ENCODE peak calls at places on chromosomes 12 and 14, in eight cellular contexts. One of them, this sample, is unnamed. For H3K9me3, the result is how much of the 10 kb centered on the place peaks cover.

GRCh38 chr14:75279153-75279738 is 618 bp downstream of the FOS start:
- DNase-seq in body of pancreas: peak
- DNase-seq in left lung: peak
- DNase-seq in GM23248: peak
- DNase-seq in pancreas: peak
- DNase-seq in OCI-LY7: no peak
- DNase-seq in A549: peak
- DNase-seq in trophoblast cell: no peak
- DNase-seq in this sample: no peak

GRCh38 chr14:66982247-66982646 is 207.0 kb upstream of the GARIN2 start:
- DNase-seq in body of pancreas: no peak
- DNase-seq in left lung: no peak
- DNase-seq in GM23248: no peak
- DNase-seq in pancreas: no peak
- DNase-seq in OCI-LY7: no peak
- DNase-seq in A549: no peak
- DNase-seq in trophoblast cell: no peak
- DNase-seq in this sample: no peak

GRCh38 chr12:32397703-32398102 is 1.7 kb upstream of the FGD4 start:
- DNase-seq in body of pancreas: no peak
- DNase-seq in left lung: no peak
- DNase-seq in GM23248: no peak
- DNase-seq in pancreas: no peak
- DNase-seq in OCI-LY7: no peak
- DNase-seq in A549: no peak
- DNase-seq in trophoblast cell: no peak
- DNase-seq in this sample: no peak

GRCh38 chr12:6084261-6084968 is 40.1 kb downstream of the VWF start:
- DNase-seq in body of pancreas: no peak
- DNase-seq in left lung: no peak
- DNase-seq in GM23248: peak
- DNase-seq in pancreas: no peak
- DNase-seq in OCI-LY7: no peak
- DNase-seq in A549: peak
- DNase-seq in trophoblast cell: peak
- DNase-seq in this sample: no peak

GRCh38 chr12:2692156-2692555 is 102.6 kb upstream of the FKBP4 start:
- DNase-seq in body of pancreas: no peak
- DNase-seq in left lung: no peak
- DNase-seq in GM23248: no peak
- DNase-seq in pancreas: no peak
- DNase-seq in OCI-LY7: no peak
- DNase-seq in A549: no peak
- DNase-seq in trophoblast cell: no peak
- DNase-seq in this sample: no peak

GRCh38 chr14:76666746-76667145 is 94.5 kb upstream of the VASH1 start:
- DNase-seq in body of pancreas: no peak
- DNase-seq in left lung: no peak
- DNase-seq in GM23248: no peak
- DNase-seq in pancreas: no peak
- DNase-seq in OCI-LY7: no peak
- DNase-seq in A549: no peak
- DNase-seq in trophoblast cell: peak
- DNase-seq in this sample: no peak

GRCh38 chr12:96143827-96144226 is 50.3 kb upstream of the ELK3 start:
- DNase-seq in body of pancreas: no peak
- DNase-seq in left lung: no peak
- DNase-seq in GM23248: no peak
- DNase-seq in pancreas: no peak
- DNase-seq in OCI-LY7: no peak
- DNase-seq in A549: no peak
- DNase-seq in trophoblast cell: no peak
- DNase-seq in this sample: no peak

GRCh38 chr12:113980537-113981337 is 14.6 kb upstream of the RBM19 start:
- DNase-seq in body of pancreas: peak
- DNase-seq in left lung: no peak
- DNase-seq in GM23248: peak
- DNase-seq in pancreas: no peak
- DNase-seq in OCI-LY7: peak
- DNase-seq in A549: peak
- DNase-seq in trophoblast cell: peak
- DNase-seq in this sample: no peak

GRCh38 chr12:11540615-11541014 is 108.9 kb upstream of the ETV6 start:
- DNase-seq in body of pancreas: no peak
- DNase-seq in left lung: no peak
- DNase-seq in GM23248: no peak
- DNase-seq in pancreas: no peak
- DNase-seq in OCI-LY7: no peak
- DNase-seq in A549: no peak
- DNase-seq in trophoblast cell: no peak
- DNase-seq in this sample: no peak

GRCh38 chr12:93582351-93582750 is 9.9 kb downstream of the SOCS2 start:
- DNase-seq in body of pancreas: no peak
- DNase-seq in left lung: no peak
- DNase-seq in GM23248: no peak
- DNase-seq in pancreas: no peak
- DNase-seq in OCI-LY7: no peak
- DNase-seq in A549: no peak
- DNase-seq in trophoblast cell: no peak
- DNase-seq in this sample: no peak

GRCh38 chr12:12487490-12487889 is 75.2 kb downstream of the DUSP16 start:
- DNase-seq in body of pancreas: no peak
- DNase-seq in left lung: no peak
- DNase-seq in GM23248: no peak
- DNase-seq in pancreas: no peak
- DNase-seq in OCI-LY7: no peak
- DNase-seq in A549: no peak
- DNase-seq in trophoblast cell: no peak
- DNase-seq in this sample: no peak

GRCh38 chr12:53756300-53757094 is 4.7 kb upstream of the CISTR start:
- DNase-seq in body of pancreas: no peak
- DNase-seq in left lung: no peak
- DNase-seq in GM23248: no peak
- DNase-seq in pancreas: no peak
- DNase-seq in OCI-LY7: peak
- DNase-seq in A549: no peak
- DNase-seq in trophoblast cell: no peak
- DNase-seq in this sample: no peak

GRCh38 chr12:114933428-114934160 is 249.6 kb upstream of the TBX3 start:
- DNase-seq in body of pancreas: no peak
- DNase-seq in left lung: no peak
- DNase-seq in GM23248: peak
- DNase-seq in pancreas: no peak
- DNase-seq in OCI-LY7: no peak
- DNase-seq in A549: peak
- DNase-seq in trophoblast cell: peak
- DNase-seq in this sample: peak

GRCh38 chr12:66756631-66757030 is 77.8 kb upstream of the GRIP1 start:
- DNase-seq in body of pancreas: no peak
- DNase-seq in left lung: no peak
- DNase-seq in GM23248: no peak
- DNase-seq in pancreas: no peak
- DNase-seq in OCI-LY7: no peak
- DNase-seq in A549: no peak
- DNase-seq in trophoblast cell: no peak
- DNase-seq in this sample: no peak

GRCh38 chr14:92693998-92694780 is 54.2 kb downstream of the LGMN start:
- DNase-seq in body of pancreas: no peak
- DNase-seq in left lung: no peak
- DNase-seq in GM23248: peak
- DNase-seq in pancreas: no peak
- DNase-seq in OCI-LY7: no peak
- DNase-seq in A549: peak
- DNase-seq in trophoblast cell: peak
- DNase-seq in this sample: peak

GRCh38 chr12:133130808-133131128 is 341 bp downstream of the ZNF10 start:
- DNase-seq in body of pancreas: peak
- DNase-seq in left lung: peak
- DNase-seq in GM23248: peak
- DNase-seq in pancreas: peak
- DNase-seq in OCI-LY7: no peak
- DNase-seq in A549: no peak
- DNase-seq in trophoblast cell: no peak
- DNase-seq in this sample: no peak

GRCh38 chr12:133130038-133130807 is at the start of the genes ZNF10 and ZNF891:
- DNase-seq in body of pancreas: peak
- DNase-seq in left lung: peak
- DNase-seq in GM23248: peak
- DNase-seq in pancreas: peak
- DNase-seq in OCI-LY7: peak
- DNase-seq in A549: peak
- DNase-seq in trophoblast cell: peak
- DNase-seq in this sample: peak

DNA sequence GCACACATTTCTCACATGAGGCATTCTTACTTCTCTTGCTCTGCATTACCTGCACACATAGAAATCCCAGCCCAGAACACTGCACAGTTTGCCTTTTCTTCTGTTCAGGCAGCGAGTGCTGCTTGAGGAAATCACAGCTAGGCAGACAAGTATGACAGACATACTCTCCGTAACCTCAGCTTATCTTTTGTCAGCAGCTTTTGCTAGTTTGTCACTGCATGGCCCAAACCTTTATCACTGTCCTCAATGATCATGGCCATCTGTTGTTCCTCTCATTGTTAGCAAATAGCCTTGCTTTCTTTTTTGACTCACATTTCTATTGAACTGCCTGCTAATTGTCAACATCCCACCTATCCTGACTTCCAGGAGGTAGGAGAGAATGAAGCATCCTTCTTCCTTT is 5.3 kb downstream of the ZNF10 start:
- DNase-seq in body of pancreas: no peak
- DNase-seq in left lung: no peak
- DNase-seq in GM23248: no peak
- DNase-seq in pancreas: no peak
- DNase-seq in OCI-LY7: no peak
- DNase-seq in A549: no peak
- DNase-seq in trophoblast cell: no peak
- DNase-seq in this sample: no peak
- H3K9me3 ChIP-seq in body of pancreas: half or more
- H3K9me3 ChIP-seq in left lung: under half
- H3K9me3 ChIP-seq in GM23248: under half
- H3K9me3 ChIP-seq in pancreas: under half
- H3K9me3 ChIP-seq in OCI-LY7: under half
- H3K9me3 ChIP-seq in A549: half or more
- H3K9me3 ChIP-seq in trophoblast cell: under half
- H3K9me3 ChIP-seq in this sample: under half

DNA sequence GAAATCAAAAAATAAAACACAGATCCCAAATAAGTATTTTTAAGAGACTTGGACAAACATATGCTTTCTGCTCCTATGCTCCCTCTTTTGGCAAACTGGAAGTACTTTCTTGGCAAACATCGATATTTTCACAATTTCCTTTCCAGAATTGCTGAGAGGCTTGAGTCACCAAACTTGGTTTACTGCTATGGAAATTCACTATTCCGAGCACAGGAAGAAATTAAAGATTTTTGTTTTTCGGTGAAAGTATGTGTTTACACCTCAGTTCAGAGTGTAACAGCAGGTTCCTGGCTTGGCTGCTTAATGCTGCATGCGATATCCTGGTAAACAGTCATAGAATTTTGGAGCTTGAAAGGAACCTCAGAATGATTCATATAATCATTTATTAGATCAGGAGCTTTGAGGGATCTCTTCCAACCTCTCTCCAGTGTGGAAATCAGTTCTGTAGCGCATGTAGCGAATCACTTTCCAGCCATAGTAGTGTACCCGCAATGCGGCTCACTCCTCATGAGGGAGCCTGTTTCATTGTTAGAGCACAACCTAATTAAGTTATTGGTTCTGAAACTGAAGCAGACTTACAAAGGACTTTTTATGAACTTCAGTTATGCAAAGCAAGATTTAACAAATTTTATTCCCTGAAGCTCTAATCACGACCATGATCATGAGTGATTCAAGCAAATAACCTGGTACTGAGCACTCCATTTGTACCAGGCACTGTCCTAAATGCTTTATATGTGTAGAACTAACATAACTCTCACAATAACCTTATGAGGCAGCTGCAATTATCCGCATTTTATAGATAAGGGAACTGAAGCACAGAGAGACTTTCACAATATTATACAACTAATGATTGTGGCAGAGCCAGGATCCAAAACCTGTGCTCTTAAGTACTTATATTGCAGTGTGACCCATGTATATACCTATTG is 56.4 kb upstream of the ATP2A2 start:
- DNase-seq in body of pancreas: peak
- DNase-seq in left lung: no peak
- DNase-seq in GM23248: peak
- DNase-seq in pancreas: no peak
- DNase-seq in OCI-LY7: no peak
- DNase-seq in A549: peak
- DNase-seq in trophoblast cell: no peak
- DNase-seq in this sample: no peak
- H3K4me3 ChIP-seq in body of pancreas: no peak
- H3K4me3 ChIP-seq in left lung: no peak
- H3K4me3 ChIP-seq in GM23248: peak
- H3K4me3 ChIP-seq in pancreas: peak
- H3K4me3 ChIP-seq in OCI-LY7: no peak
- H3K4me3 ChIP-seq in A549: peak
- H3K4me3 ChIP-seq in trophoblast cell: no peak
- H3K4me3 ChIP-seq in this sample: no peak

DNA sequence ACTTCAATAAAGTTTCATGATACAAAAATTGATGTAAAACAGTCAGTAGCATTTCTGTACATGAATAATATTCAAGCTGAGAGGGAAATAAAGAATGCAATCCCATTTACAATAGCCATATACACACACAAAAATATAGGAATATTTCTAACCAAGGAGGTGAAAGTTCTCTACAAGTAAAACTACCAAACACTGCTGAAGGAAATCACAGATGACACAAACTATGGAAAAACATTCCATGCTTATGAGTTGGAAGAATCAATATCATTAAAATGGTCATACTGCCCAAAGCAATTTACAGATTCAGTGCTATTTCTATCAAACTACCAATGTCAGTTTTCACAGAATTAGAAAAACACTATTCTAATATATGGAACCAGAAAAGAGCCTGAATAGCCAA is 272.3 kb downstream of the TMTC2 start:
- DNase-seq in body of pancreas: no peak
- DNase-seq in left lung: no peak
- DNase-seq in GM23248: no peak
- DNase-seq in pancreas: no peak
- DNase-seq in OCI-LY7: no peak
- DNase-seq in A549: no peak
- DNase-seq in trophoblast cell: no peak
- DNase-seq in this sample: no peak
- H3K27ac ChIP-seq in body of pancreas: no peak
- H3K27ac ChIP-seq in left lung: no peak
- H3K27ac ChIP-seq in GM23248: no peak
- H3K27ac ChIP-seq in pancreas: no peak
- H3K27ac ChIP-seq in OCI-LY7: no peak
- H3K27ac ChIP-seq in A549: no peak
- H3K27ac ChIP-seq in trophoblast cell: no peak
- H3K27ac ChIP-seq in this sample: no peak

DNA sequence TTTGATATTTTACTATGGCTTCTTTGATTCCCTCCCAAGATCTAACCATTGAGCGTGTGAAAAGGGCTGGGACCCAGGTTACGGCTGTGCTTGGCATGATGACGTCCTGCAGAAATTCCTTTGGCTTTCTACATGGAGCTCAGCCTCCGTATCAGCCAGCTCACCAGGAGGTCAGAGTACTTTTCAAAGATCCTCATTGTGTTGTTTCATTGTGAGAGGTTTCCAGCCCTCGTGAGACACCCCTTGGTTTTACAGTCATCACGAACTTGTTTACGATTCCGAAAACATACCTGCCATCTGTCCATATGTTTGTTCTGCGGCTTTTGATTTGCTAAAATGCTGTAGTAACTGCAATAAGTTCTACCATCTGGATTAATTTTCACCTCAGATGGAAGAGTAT is 453.1 kb downstream of the TMEM121 start:
- DNase-seq in body of pancreas: no peak
- DNase-seq in left lung: no peak
- DNase-seq in GM23248: no peak
- DNase-seq in pancreas: no peak
- DNase-seq in OCI-LY7: no peak
- DNase-seq in A549: no peak
- DNase-seq in trophoblast cell: no peak
- DNase-seq in this sample: no peak
- H3K9me3 ChIP-seq in body of pancreas: under half
- H3K9me3 ChIP-seq in left lung: under half
- H3K9me3 ChIP-seq in GM23248: under half
- H3K9me3 ChIP-seq in pancreas: under half
- H3K9me3 ChIP-seq in OCI-LY7: under half
- H3K9me3 ChIP-seq in A549: under half
- H3K9me3 ChIP-seq in trophoblast cell: under half
- H3K9me3 ChIP-seq in this sample: under half

This sample was measured in RWPE2.